ENCODE peak calls at places on chromosomes 4 and X, in five cellular contexts. X is activated CD4-positive, alpha-beta T cell treated with anti-CD3 and anti-CD28 coated beads for 36 hours; L is lower lobe of right lung; O is NCI-H748 treated with DMSO at 0.1 percent for 48 hours; K is fibroblast of gingiva. B is an unnamed sample.

GRCh38 chr4:182245541-182246245 is 2.5 kb downstream of the TENM3 start:
- DNase-seq in X (no peak), L (no peak), O (no peak), K (peak), B (no peak)

GRCh38 chr4:73450398-73451004 is 14.5 kb downstream of the AFP start:
- DNase-seq in X (no peak), L (no peak), O (peak), K (peak), B (no peak)

GRCh38 chr4:16253127-16253960 is 27.1 kb upstream of the TAPT1 start:
- DNase-seq in X (no peak), L (no peak), O (no peak), K (peak), B (no peak)

GRCh38 chr4:165580379-165580905 is 201.6 kb downstream of the CPE start:
- DNase-seq in X (no peak), L (no peak), O (no peak), K (peak), B (no peak)

GRCh38 chrX:27815209-27815608 is 7.4 kb downstream of the MAGEB10 start:
- DNase-seq in X (no peak), L (no peak), O (no peak), K (no peak), B (no peak)

GRCh38 chr4:1072830-1073446 is 40.4 kb downstream of the RNF212 start:
- DNase-seq in X (peak), L (no peak), O (peak), K (peak), B (peak)

GRCh38 chr4:73442275-73442674 is 6.3 kb downstream of the AFP start:
- DNase-seq in X (no peak), L (no peak), O (no peak), K (no peak), B (no peak)

GRCh38 chr4:13982008-13982407 is 354.5 kb upstream of the BOD1L1 start:
- DNase-seq in X (no peak), L (no peak), O (no peak), K (no peak), B (no peak)

GRCh38 chrX:153828723-153829548 is 1.4 kb downstream of the PDZD4 start:
- DNase-seq in X (no peak), L (no peak), O (no peak), K (no peak), B (peak)

GRCh38 chr4:113411496-113411938 is 350.0 kb downstream of the CAMK2D start:
- DNase-seq in X (no peak), L (no peak), O (no peak), K (peak), B (no peak)

GRCh38 chrX:80808854-80809493 is 703 bp downstream of the BRWD3 start:
- DNase-seq in X (peak), L (no peak), O (peak), K (no peak), B (no peak)

GRCh38 chr4:5192678-5193077 is 141.4 kb downstream of the STK32B start:
- DNase-seq in X (no peak), L (no peak), O (no peak), K (no peak), B (no peak)

GRCh38 chr4:41216294-41217019 is 2.1 kb upstream of the APBB2 start:
- DNase-seq in X (peak), L (peak), O (peak), K (peak), B (peak)

GRCh38 chr4:56575820-56576429 is 70.3 kb downstream of the ARL9 start:
- DNase-seq in X (no peak), L (no peak), O (no peak), K (peak), B (peak)

GRCh38 chrX:30659421-30659820 is 6.2 kb downstream of the GK start:
- DNase-seq in X (no peak), L (no peak), O (no peak), K (peak), B (no peak)

GRCh38 chr4:112296949-112297483 is at the start of gene ALPK1:
- DNase-seq in X (no peak), L (no peak), O (no peak), K (peak), B (no peak)

GRCh38 chrX:19839770-19840254 is 47.6 kb downstream of the SH3KBP1 start:
- DNase-seq in X (no peak), L (no peak), O (no peak), K (no peak), B (no peak)

GRCh38 chr4:105509291-105509690 is 35.4 kb upstream of the PPA2 start:
- DNase-seq in X (no peak), L (no peak), O (no peak), K (no peak), B (no peak)

GRCh38 chr4:1092026-1092982 is 21.1 kb downstream of the RNF212 start:
- DNase-seq in X (no peak), L (no peak), O (no peak), K (no peak), B (no peak)

GRCh38 chr4:24588216-24588954 is 4.0 kb upstream of the DHX15 start:
- DNase-seq in X (no peak), L (no peak), O (no peak), K (no peak), B (no peak)

GRCh38 chr4:102501176-102501634 is at the start of gene NFKB1:
- DNase-seq in X (peak), L (peak), O (no peak), K (peak), B (peak)

GRCh38 chr4:186029731-186030421 is 39.1 kb upstream of the TLR3 start:
- DNase-seq in X (no peak), L (peak), O (peak), K (peak), B (no peak)

GRCh38 chr4:11485926-11486325 is 57.2 kb upstream of the HS3ST1 start:
- DNase-seq in X (no peak), L (no peak), O (no peak), K (no peak), B (no peak)

GRCh38 chrX:24153175-24153795 is 3.8 kb downstream of the ZFX start:
- DNase-seq in X (peak), L (no peak), O (no peak), K (peak), B (peak)

GRCh38 chr4:65791111-65791806 is 121.0 kb upstream of the EPHA5 start:
- DNase-seq in X (no peak), L (no peak), O (no peak), K (peak), B (no peak)

GRCh38 chrX:153703036-153703370 is 15.3 kb downstream of the SLC6A8 start:
- DNase-seq in X (no peak), L (peak), O (no peak), K (no peak), B (no peak)